ENCODE peak calls at places on chromosomes 11 and 22, in ten cellular contexts. J is PC-3, A is neuronal stem cell, R is left ventricle myocardium inferior, M is fibroblast of lung, I is gastrocnemius medialis, E is lower lobe of right lung, L is IMR-90, Z is heart left ventricle, V is mammary epithelial cell. P is an unnamed sample.

GRCh38 chr11:33259869-33260268 is 2.7 kb downstream of the HIPK3 start:
- DNase-seq in J (no peak), A (no peak), R (no peak), M (no peak), I (no peak), E (no peak), L (peak; percentile 5), Z (no peak), V (no peak), P (no peak)

GRCh38 chr11:100684101-100685065 is 2.7 kb upstream of the ARHGAP42 start:
- DNase-seq in J (peak; percentile 78), A (no peak), R (no peak), M (no peak), I (no peak), E (no peak), L (no peak), Z (no peak), V (peak; percentile 71), P (no peak)

GRCh38 chr22:38657248-38657909 is 941 bp downstream of the CBY1 start:
- DNase-seq in J (peak; percentile 31), A (no peak), R (no peak), M (peak; percentile 20), I (no peak), E (no peak), L (no peak), Z (no peak), V (peak; percentile 59), P (no peak)

GRCh38 chr22:32839776-32840571 is 38.5 kb downstream of the TIMP3 start:
- DNase-seq in J (no peak), A (no peak), R (peak; percentile 44), M (no peak), I (no peak), E (no peak), L (peak; percentile 41), Z (peak; percentile 53), V (no peak), P (no peak)

GRCh38 chr11:44364596-44364995 is 54.7 kb upstream of the ALX4 start:
- DNase-seq in J (no peak), A (no peak), R (no peak), M (no peak), I (no peak), E (no peak), L (no peak), Z (no peak), V (no peak), P (no peak)

GRCh38 chr11:73200256-73200655 is 17.8 kb upstream of the P2RY2 start:
- DNase-seq in J (peak; percentile 62), A (no peak), R (no peak), M (no peak), I (no peak), E (peak; percentile 45), L (no peak), Z (no peak), V (no peak), P (no peak)

GRCh38 chr22:25762147-25762546 is 20.2 kb downstream of the MYO18B start:
- DNase-seq in J (no peak), A (no peak), R (no peak), M (no peak), I (no peak), E (no peak), L (no peak), Z (peak; percentile 30), V (no peak), P (no peak)

GRCh38 chr11:68650801-68651200 is 33.5 kb upstream of the GAL start:
- DNase-seq in J (no peak), A (no peak), R (no peak), M (no peak), I (no peak), E (no peak), L (no peak), Z (no peak), V (no peak), P (no peak)

GRCh38 chr11:66271816-66272215 is 3.4 kb downstream of the RAB1B start:
- DNase-seq in J (no peak), A (no peak), R (no peak), M (no peak), I (no peak), E (no peak), L (no peak), Z (no peak), V (no peak), P (no peak)

GRCh38 chr22:39097098-39098020 is at the start of gene APOBEC3H:
- DNase-seq in J (peak; percentile 18), A (no peak), R (no peak), M (no peak), I (no peak), E (peak; percentile 72), L (no peak), Z (no peak), V (peak; percentile 91), P (no peak)

GRCh38 chr11:26014456-26015115 is 317.3 kb upstream of the ANO3 start:
- DNase-seq in J (no peak), A (no peak), R (no peak), M (no peak), I (no peak), E (no peak), L (no peak), Z (no peak), V (peak; percentile 10), P (no peak)

GRCh38 chr22:48464246-48464645 is 1363.4 kb downstream of the BRD1 start:
- DNase-seq in J (no peak), A (no peak), R (no peak), M (no peak), I (no peak), E (no peak), L (no peak), Z (no peak), V (no peak), P (no peak)

DNA sequence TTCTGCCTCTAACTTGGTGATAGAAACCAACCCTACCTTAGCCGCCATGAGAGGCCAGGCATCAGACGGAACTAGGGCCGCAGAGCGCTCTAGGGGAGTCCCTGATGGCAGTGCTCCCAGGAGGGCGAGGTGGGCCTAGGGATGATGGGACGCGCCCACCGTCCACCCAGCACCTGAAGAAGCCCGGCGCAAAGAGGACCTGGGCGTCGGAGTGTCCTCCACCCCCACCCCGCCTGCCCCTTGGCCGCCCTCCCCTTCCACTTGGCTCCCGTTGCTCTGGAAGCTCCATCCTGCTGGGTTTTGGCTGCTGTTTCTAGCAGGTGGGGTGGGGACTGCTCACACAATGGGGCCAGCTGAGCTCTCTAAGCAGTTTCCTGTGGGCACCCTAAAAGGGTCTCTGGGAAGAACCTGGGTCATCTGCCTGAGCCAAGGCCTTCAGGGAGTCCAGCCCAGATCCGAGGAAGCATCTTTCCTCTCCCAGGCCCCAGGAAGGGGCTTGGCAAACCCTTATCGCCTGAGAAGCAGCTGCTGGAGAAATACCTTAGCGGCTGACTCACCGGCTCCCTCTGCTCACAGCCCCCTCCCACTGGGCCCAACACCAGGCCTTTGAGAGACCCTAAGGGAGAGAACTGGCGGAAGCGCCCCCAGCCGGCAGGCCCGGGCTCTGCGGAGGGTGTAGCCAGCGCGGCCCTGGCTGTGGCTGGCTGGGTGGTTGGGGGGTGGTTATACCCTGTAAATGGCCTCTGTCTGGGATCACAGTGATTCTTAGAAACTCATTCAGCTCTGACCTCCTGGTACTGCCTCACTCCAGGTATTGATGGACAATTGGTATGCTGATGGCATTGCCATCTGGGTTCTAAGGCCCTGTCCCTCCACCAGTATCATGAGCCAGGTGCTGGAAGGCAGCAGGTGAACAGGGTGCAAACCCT is 19.3 kb downstream of the CREB3L1 start:
- DNase-seq in J (peak; percentile 19), A (peak; percentile 74), R (peak; percentile 57), M (peak; percentile 96), I (no peak), E (no peak), L (peak; percentile 98), Z (peak; percentile 76), V (no peak), P (no peak)
- H3K27ac ChIP-seq in J (no peak overlapping the region), A (peak overlapping the region; percentile 62), R (peak overlapping the region; percentile 80), M (peak overlapping the region; percentile 96), I (peak overlapping the region; percentile 44), E (no peak overlapping the region), L (peak overlapping the region; percentile 98), Z (peak overlapping the region; percentile 27), V (no peak overlapping the region), P (no peak overlapping the region)

DNA sequence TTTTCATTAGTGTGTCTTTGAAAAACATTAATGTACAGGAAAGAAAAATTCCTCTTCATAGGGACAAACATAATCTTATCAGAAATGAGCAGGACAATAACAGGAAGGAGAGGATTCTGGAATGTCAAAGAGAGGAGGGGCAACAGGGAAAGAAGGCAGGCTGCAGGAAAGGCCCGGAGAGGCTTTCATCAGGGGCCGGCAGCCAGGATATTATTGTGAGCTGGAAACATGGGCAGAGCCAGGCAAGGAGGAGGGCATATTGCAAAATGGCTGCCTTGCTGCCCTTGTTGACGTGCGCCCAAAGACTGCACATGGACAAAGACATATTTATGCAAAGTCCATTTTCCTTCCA is 433.7 kb downstream of the ETS1 start:
- DNase-seq in J (no peak), A (no peak), R (no peak), M (no peak), I (no peak), E (no peak), L (no peak), Z (no peak), V (no peak), P (no peak)
- H3K4me1 ChIP-seq in J (peaks cover 35% of the 10 kb centered on the region), A (peaks cover 10% of the 10 kb centered on the region), R (peaks cover 13% of the 10 kb centered on the region), M (no peaks in the 10 kb centered on the region), I (no peaks in the 10 kb centered on the region), E (no peaks in the 10 kb centered on the region), L (no peaks in the 10 kb centered on the region), Z (peaks cover 11% of the 10 kb centered on the region), V (no peaks in the 10 kb centered on the region), P (no peaks in the 10 kb centered on the region)

DNA sequence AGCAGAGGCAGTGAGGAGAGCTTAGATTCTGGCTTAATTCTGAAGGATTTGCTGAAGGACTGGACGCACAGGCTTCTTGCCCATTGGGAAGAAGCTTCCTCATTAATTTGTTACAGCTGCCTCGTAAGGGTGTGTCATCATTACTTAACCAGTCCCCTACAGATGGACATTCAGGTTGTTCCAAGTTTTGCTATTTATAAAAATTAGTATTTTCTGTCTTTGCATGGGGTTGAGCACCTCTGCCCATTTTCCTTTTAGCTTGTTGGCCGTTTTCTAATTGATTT is 38.1 kb downstream of the CAPN1 start:
- DNase-seq in J (peak; percentile 17), A (no peak), R (no peak), M (peak; percentile 15), I (no peak), E (no peak), L (no peak), Z (no peak), V (no peak), P (no peak)
- H3K27ac ChIP-seq in J (no peak overlapping the region), A (no peak overlapping the region), R (no peak overlapping the region), M (no peak overlapping the region), I (no peak overlapping the region), E (no peak overlapping the region), L (no peak overlapping the region), Z (no peak overlapping the region), V (no peak overlapping the region), P (no peak overlapping the region)

DNA sequence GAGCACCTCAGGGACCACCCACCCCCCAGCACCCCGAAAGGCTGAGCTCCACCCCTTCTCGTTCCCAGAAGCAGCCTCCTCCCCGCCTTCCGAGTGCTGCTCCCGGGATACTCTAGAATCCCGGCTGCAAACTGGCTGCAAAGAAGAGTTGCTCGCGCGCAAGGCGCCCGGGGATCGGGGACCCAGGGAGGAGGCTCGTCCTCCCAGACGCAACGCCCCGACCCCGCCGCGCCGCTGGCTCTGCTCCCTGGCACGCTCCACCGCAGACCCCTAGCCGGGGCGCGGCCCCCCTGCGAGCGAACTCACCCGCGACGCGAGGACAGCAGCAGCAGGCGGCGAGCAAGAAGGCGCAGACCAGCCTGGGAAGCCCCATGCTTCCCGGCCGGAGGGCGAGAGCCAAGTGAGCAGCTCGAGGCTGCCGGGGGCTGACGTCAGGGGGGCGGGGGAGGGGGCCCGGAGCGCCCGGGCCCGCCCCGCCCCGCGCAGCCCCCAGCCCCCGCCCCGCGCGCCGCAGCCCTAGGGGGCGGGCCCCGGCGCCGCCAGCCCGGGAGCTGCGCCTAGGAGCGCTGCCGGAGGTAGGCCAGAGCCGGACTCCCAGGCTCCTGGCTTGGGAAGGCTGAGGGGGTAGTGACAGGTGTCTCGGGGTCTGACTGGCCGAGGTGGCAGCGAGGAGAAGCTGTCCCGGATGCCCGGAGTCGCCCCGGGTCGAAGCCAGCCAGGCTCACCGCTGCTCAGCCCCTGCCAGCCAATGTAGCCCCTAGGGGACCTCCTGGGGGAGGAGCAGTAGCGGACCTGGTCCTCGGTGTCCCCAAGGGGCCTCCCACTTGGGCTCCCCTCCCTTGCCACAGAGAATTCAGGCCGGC is at the start of gene MCAM:
- DNase-seq in J (peak; percentile 53), A (no peak), R (peak; percentile 50), M (peak; percentile 33), I (no peak), E (no peak), L (peak; percentile 48), Z (peak; percentile 66), V (peak; percentile 39), P (no peak)
- H3K4me1 ChIP-seq in J (peaks cover 43% of the 10 kb centered on the region), A (peaks cover 46% of the 10 kb centered on the region), R (peaks cover 72% of the 10 kb centered on the region), M (peaks cover 20% of the 10 kb centered on the region), I (peaks cover 40% of the 10 kb centered on the region), E (peaks cover 69% of the 10 kb centered on the region), L (peaks cover 49% of the 10 kb centered on the region), Z (peaks cover 54% of the 10 kb centered on the region), V (peaks cover 68% of the 10 kb centered on the region), P (no peaks in the 10 kb centered on the region)